ENCODE peak calls at places on chromosomes 13 and 19, in five cellular contexts. H is fibroblast of mammary gland, Z is thyroid gland, A is RPMI8226, K is endodermal cell. P is an unnamed sample.

GRCh38 chr19:45376045-45376724 is 5.8 kb upstream of the ERCC2 start:
- DNase-seq in H (peak; percentile 88), Z (peak; percentile 90), A (no peak), K (peak; percentile 84), P (no peak)

GRCh38 chr19:1491114-1491848 is at the start of gene REEP6:
- DNase-seq in H (no peak), Z (no peak), A (no peak), K (no peak), P (no peak)

GRCh38 chr13:45587897-45588296 is 27.6 kb downstream of the ERICH6B start:
- DNase-seq in H (no peak), Z (no peak), A (no peak), K (no peak), P (no peak)

GRCh38 chr13:58018865-58019264 is 387.3 kb downstream of the PCDH17 start:
- DNase-seq in H (no peak), Z (no peak), A (no peak), K (no peak), P (no peak)

GRCh38 chr13:97484286-97484685 is 50.3 kb downstream of the RAP2A start:
- DNase-seq in H (no peak), Z (no peak), A (no peak), K (no peak), P (no peak)

GRCh38 chr19:2455481-2456300 is 1.1 kb downstream of the LMNB2 start:
- DNase-seq in H (no peak), Z (peak; percentile 47), A (peak; percentile 68), K (peak; percentile 55), P (peak; percentile 47)

GRCh38 chr19:32219881-32220552 is 125.4 kb upstream of the ZNF507 start:
- DNase-seq in H (no peak), Z (no peak), A (no peak), K (no peak), P (no peak)

GRCh38 chr13:78601124-78601885 is 2.0 kb downstream of the POU4F1 start:
- DNase-seq in H (peak; percentile 12), Z (no peak), A (no peak), K (peak; percentile 75), P (no peak)

GRCh38 chr13:102902789-102903347 is 57.0 kb downstream of the ERCC5 start:
- DNase-seq in H (no peak), Z (no peak), A (no peak), K (peak; percentile 75), P (no peak)

GRCh38 chr13:102582256-102582655 is 14.5 kb upstream of the TPP2 start:
- DNase-seq in H (no peak), Z (no peak), A (no peak), K (no peak), P (no peak)

GRCh38 chr19:23436944-23437343 is 41.7 kb upstream of the ZNF91 start:
- DNase-seq in H (peak; percentile 2), Z (no peak), A (peak; percentile 34), K (peak; percentile 64), P (peak; percentile 39)

GRCh38 chr19:1590641-1591397 is 1.8 kb downstream of the MBD3 start:
- DNase-seq in H (peak; percentile 31), Z (no peak), A (peak; percentile 65), K (peak; percentile 81), P (peak; percentile 77)

GRCh38 chr19:9144920-9145319 is 4.7 kb downstream of the ZNF317 start:
- DNase-seq in H (peak; percentile 13), Z (no peak), A (no peak), K (no peak), P (peak; percentile 36)

GRCh38 chr13:106291006-106291405 is 244.5 kb downstream of the EFNB2 start:
- DNase-seq in H (peak; percentile 80), Z (no peak), A (no peak), K (no peak), P (no peak)

GRCh38 chr13:99829593-99830239 is 141.9 kb downstream of the ZIC5 start:
- DNase-seq in H (no peak), Z (no peak), A (no peak), K (no peak), P (no peak)

GRCh38 chr19:54952591-54953344 is 5.4 kb upstream of the NLRP7 start:
- DNase-seq in H (peak; percentile 44), Z (no peak), A (no peak), K (peak; percentile 57), P (no peak)

GRCh38 chr13:23447927-23448326 is 14.4 kb upstream of the SACS start:
- DNase-seq in H (peak; percentile 85), Z (no peak), A (no peak), K (no peak), P (no peak)

GRCh38 chr13:99360696-99361095 is 53.5 kb upstream of the GPR183 start:
- DNase-seq in H (no peak), Z (peak; percentile 35), A (no peak), K (peak; percentile 16), P (no peak)

GRCh38 chr19:49997709-49998108 is 27.5 kb downstream of the VRK3 start:
- DNase-seq in H (peak; percentile 30), Z (no peak), A (peak; percentile 24), K (peak; percentile 81), P (peak; percentile 68)

GRCh38 chr13:51733656-51734334 is 70.2 kb downstream of the DHRS12 start:
- DNase-seq in H (no peak), Z (no peak), A (no peak), K (no peak), P (no peak)

GRCh38 chr13:41411536-41411935 is 45.8 kb upstream of the RGCC start:
- DNase-seq in H (peak; percentile 68), Z (peak; percentile 5), A (no peak), K (peak; percentile 73), P (peak; percentile 65)

GRCh38 chr19:45507864-45508680 is 793 bp downstream of the VASP start:
- DNase-seq in H (no peak), Z (peak; percentile 71), A (peak; percentile 45), K (peak; percentile 89), P (peak; percentile 73)

GRCh38 chr13:113596321-113597200 is 12.0 kb downstream of the TFDP1 start:
- DNase-seq in H (no peak), Z (no peak), A (no peak), K (peak; percentile 20), P (no peak)

GRCh38 chr19:10961763-10962536 is 1.1 kb downstream of the SMARCA4 start:
- DNase-seq in H (no peak), Z (no peak), A (no peak), K (no peak), P (peak; percentile 61)

GRCh38 chr19:46601318-46602224 is at the start of gene CALM3:
- DNase-seq in H (no peak), Z (peak; percentile 30), A (no peak), K (peak; percentile 66), P (peak; percentile 51)

GRCh38 chr19:46603752-46604241 is 2.7 kb downstream of the CALM3 start:
- DNase-seq in H (no peak), Z (no peak), A (no peak), K (peak; percentile 43), P (no peak)

GRCh38 chr13:87855553-87855952 is 184.4 kb downstream of the SLITRK5 start:
- DNase-seq in H (no peak), Z (no peak), A (no peak), K (no peak), P (no peak)

GRCh38 chr13:99307648-99308339 is 595 bp upstream of the GPR183 start:
- DNase-seq in H (peak; percentile 83), Z (peak; percentile 81), A (no peak), K (peak; percentile 71), P (no peak)

GRCh38 chr13:79401259-79402071 is 4.6 kb downstream of the RBM26 start:
- DNase-seq in H (no peak), Z (no peak), A (peak; percentile 47), K (no peak), P (peak; percentile 55)

GRCh38 chr13:51158365-51158764 is 47.3 kb upstream of the C13orf42 start:
- DNase-seq in H (no peak), Z (no peak), A (no peak), K (peak; percentile 88), P (no peak)

P was measured in OCI-LY7.